ENCODE peak calls at places on chromosomes 7 and 10, in four cellular contexts. X is sigmoid colon; B is HFFc6; Z is stimulated activated CD8-positive, alpha-beta memory T cell treated with anti-CD3 and anti-CD28 coated beads, Interleukin-4, amount 100 ng/mL, for 4 hours. E is an unnamed sample.

GRCh38 chr10:42950606-42951485 is 126.0 kb upstream of the RET start:
- DNase-seq in X (peak; percentile 52), B (no peak), Z (no peak), E (no peak)

GRCh38 chr7:100865971-100866720 is 1.0 kb upstream of the TRIP6 start:
- DNase-seq in X (peak; percentile 95), B (no peak), Z (no peak), E (no peak)

GRCh38 chr10:52316005-52316404 is 1.9 kb downstream of the DKK1 start:
- DNase-seq in X (no peak), B (peak; percentile 48), Z (no peak), E (no peak)

GRCh38 chr7:68770649-68771048 is 827.6 kb upstream of the AUTS2 start:
- DNase-seq in X (no peak), B (no peak), Z (no peak), E (no peak)

GRCh38 chr10:89118091-89118490 is 89.0 kb downstream of the CH25H start:
- DNase-seq in X (no peak), B (peak; percentile 65), Z (no peak), E (peak; percentile 10)

GRCh38 chr7:28675429-28675828 is 263.1 kb downstream of the CREB5 start:
- DNase-seq in X (no peak), B (no peak), Z (no peak), E (no peak)

GRCh38 chr10:109676703-109677102 is 246.6 kb downstream of the XPNPEP1 start:
- DNase-seq in X (no peak), B (no peak), Z (no peak), E (no peak)

GRCh38 chr10:24597426-24597825 is 126.3 kb downstream of the ARHGAP21 start:
- DNase-seq in X (no peak), B (no peak), Z (no peak), E (no peak)

GRCh38 chr10:67772894-67773511 is 65.0 kb downstream of the DNAJC12 start:
- DNase-seq in X (no peak), B (peak; percentile 28), Z (no peak), E (no peak)

GRCh38 chr10:17742918-17743317 is 9.1 kb upstream of the TMEM236 start:
- DNase-seq in X (no peak), B (peak; percentile 56), Z (peak; percentile 63), E (peak; percentile 33)